ENCODE peak calls at places on chromosomes 11 and 22, in eight cellular contexts. One of them, this sample, is unnamed.

GRCh38 chr11:79342236-79342635 is 98.6 kb downstream of the TENM4 start:
- DNase-seq in Caco-2: no peak
- DNase-seq in fibroblast of lung: no peak
- DNase-seq in naive thymus-derived CD4-positive, alpha-beta T cell: no peak
- DNase-seq in heart right ventricle: no peak
- DNase-seq in stomach: no peak
- DNase-seq in GM12864: no peak
- DNase-seq in transverse colon: no peak
- DNase-seq in this sample: no peak

GRCh38 chr11:44190883-44191230 is 95.4 kb downstream of the EXT2 start:
- DNase-seq in Caco-2: no peak
- DNase-seq in fibroblast of lung: no peak
- DNase-seq in naive thymus-derived CD4-positive, alpha-beta T cell: no peak
- DNase-seq in heart right ventricle: no peak
- DNase-seq in stomach: no peak
- DNase-seq in GM12864: no peak
- DNase-seq in transverse colon: no peak
- DNase-seq in this sample: peak; percentile 47

GRCh38 chr22:36297568-36297967 is 44.6 kb downstream of the APOL1 start:
- DNase-seq in Caco-2: no peak
- DNase-seq in fibroblast of lung: no peak
- DNase-seq in naive thymus-derived CD4-positive, alpha-beta T cell: no peak
- DNase-seq in heart right ventricle: no peak
- DNase-seq in stomach: no peak
- DNase-seq in GM12864: no peak
- DNase-seq in transverse colon: no peak
- DNase-seq in this sample: no peak

GRCh38 chr11:71117311-71117710 is 135.1 kb downstream of the SHANK2 start:
- DNase-seq in Caco-2: peak; percentile 60
- DNase-seq in fibroblast of lung: no peak
- DNase-seq in naive thymus-derived CD4-positive, alpha-beta T cell: no peak
- DNase-seq in heart right ventricle: no peak
- DNase-seq in stomach: no peak
- DNase-seq in GM12864: no peak
- DNase-seq in transverse colon: no peak
- DNase-seq in this sample: no peak

GRCh38 chr11:15818132-15818842 is 538.1 kb downstream of the SOX6 start:
- DNase-seq in Caco-2: no peak
- DNase-seq in fibroblast of lung: peak; percentile 42
- DNase-seq in naive thymus-derived CD4-positive, alpha-beta T cell: no peak
- DNase-seq in heart right ventricle: peak; percentile 30
- DNase-seq in stomach: no peak
- DNase-seq in GM12864: no peak
- DNase-seq in transverse colon: peak; percentile 41
- DNase-seq in this sample: no peak

GRCh38 chr11:48007677-48008076 is 27.3 kb downstream of the PTPRJ start:
- DNase-seq in Caco-2: no peak
- DNase-seq in fibroblast of lung: no peak
- DNase-seq in naive thymus-derived CD4-positive, alpha-beta T cell: no peak
- DNase-seq in heart right ventricle: no peak
- DNase-seq in stomach: no peak
- DNase-seq in GM12864: no peak
- DNase-seq in transverse colon: no peak
- DNase-seq in this sample: no peak

GRCh38 chr22:23716811-23717801 is 26.3 kb downstream of the RGL4 start:
- DNase-seq in Caco-2: peak; percentile 89
- DNase-seq in fibroblast of lung: peak; percentile 86
- DNase-seq in naive thymus-derived CD4-positive, alpha-beta T cell: peak; percentile 78
- DNase-seq in heart right ventricle: peak; percentile 85
- DNase-seq in stomach: peak; percentile 87
- DNase-seq in GM12864: peak; percentile 64
- DNase-seq in transverse colon: peak; percentile 88
- DNase-seq in this sample: peak; percentile 88

GRCh38 chr22:19986410-19987341 is 29.9 kb downstream of the ARVCF start:
- DNase-seq in Caco-2: peak; percentile 80
- DNase-seq in fibroblast of lung: peak; percentile 66
- DNase-seq in naive thymus-derived CD4-positive, alpha-beta T cell: peak; percentile 44
- DNase-seq in heart right ventricle: peak; percentile 77
- DNase-seq in stomach: peak; percentile 79
- DNase-seq in GM12864: no peak
- DNase-seq in transverse colon: peak; percentile 83
- DNase-seq in this sample: peak; percentile 70

GRCh38 chr11:132300283-132300682 is 929.9 kb downstream of the NTM start:
- DNase-seq in Caco-2: peak; percentile 27
- DNase-seq in fibroblast of lung: no peak
- DNase-seq in naive thymus-derived CD4-positive, alpha-beta T cell: no peak
- DNase-seq in heart right ventricle: no peak
- DNase-seq in stomach: no peak
- DNase-seq in GM12864: peak; percentile 15
- DNase-seq in transverse colon: no peak
- DNase-seq in this sample: peak; percentile 52

GRCh38 chr11:14425621-14426020 is 66.6 kb upstream of the RRAS2 start:
- DNase-seq in Caco-2: no peak
- DNase-seq in fibroblast of lung: no peak
- DNase-seq in naive thymus-derived CD4-positive, alpha-beta T cell: no peak
- DNase-seq in heart right ventricle: no peak
- DNase-seq in stomach: no peak
- DNase-seq in GM12864: no peak
- DNase-seq in transverse colon: no peak
- DNase-seq in this sample: no peak

GRCh38 chr22:36873614-36874308 is 13.0 kb downstream of the NCF4 start:
- DNase-seq in Caco-2: peak; percentile 53
- DNase-seq in fibroblast of lung: peak; percentile 49
- DNase-seq in naive thymus-derived CD4-positive, alpha-beta T cell: no peak
- DNase-seq in heart right ventricle: peak; percentile 43
- DNase-seq in stomach: peak; percentile 62
- DNase-seq in GM12864: peak; percentile 60
- DNase-seq in transverse colon: peak; percentile 57
- DNase-seq in this sample: peak; percentile 78

GRCh38 chr22:32354360-32355351 is 3.0 kb upstream of the RFPL3 start:
- DNase-seq in Caco-2: no peak
- DNase-seq in fibroblast of lung: peak; percentile 31
- DNase-seq in naive thymus-derived CD4-positive, alpha-beta T cell: no peak
- DNase-seq in heart right ventricle: no peak
- DNase-seq in stomach: no peak
- DNase-seq in GM12864: no peak
- DNase-seq in transverse colon: no peak
- DNase-seq in this sample: peak; percentile 29

GRCh38 chr11:76695133-76695532 is 24.6 kb upstream of the LRRC32 start:
- DNase-seq in Caco-2: peak; percentile 46
- DNase-seq in fibroblast of lung: no peak
- DNase-seq in naive thymus-derived CD4-positive, alpha-beta T cell: no peak
- DNase-seq in heart right ventricle: no peak
- DNase-seq in stomach: no peak
- DNase-seq in GM12864: no peak
- DNase-seq in transverse colon: no peak
- DNase-seq in this sample: no peak

GRCh38 chr22:37511368-37512104 is 7.7 kb downstream of the CARD10 start:
- DNase-seq in Caco-2: no peak
- DNase-seq in fibroblast of lung: peak; percentile 45
- DNase-seq in naive thymus-derived CD4-positive, alpha-beta T cell: no peak
- DNase-seq in heart right ventricle: no peak
- DNase-seq in stomach: no peak
- DNase-seq in GM12864: no peak
- DNase-seq in transverse colon: no peak
- DNase-seq in this sample: no peak

GRCh38 chr11:11035331-11035730 is 177.5 kb upstream of the ZBED5 start:
- DNase-seq in Caco-2: no peak
- DNase-seq in fibroblast of lung: no peak
- DNase-seq in naive thymus-derived CD4-positive, alpha-beta T cell: no peak
- DNase-seq in heart right ventricle: no peak
- DNase-seq in stomach: no peak
- DNase-seq in GM12864: no peak
- DNase-seq in transverse colon: no peak
- DNase-seq in this sample: peak; percentile 61

GRCh38 chr11:84902445-84902844 is 724.7 kb downstream of the DLG2 start:
- DNase-seq in Caco-2: no peak
- DNase-seq in fibroblast of lung: no peak
- DNase-seq in naive thymus-derived CD4-positive, alpha-beta T cell: no peak
- DNase-seq in heart right ventricle: peak; percentile 40
- DNase-seq in stomach: no peak
- DNase-seq in GM12864: no peak
- DNase-seq in transverse colon: no peak
- DNase-seq in this sample: no peak

GRCh38 chr22:18990355-18991137 is 54.5 kb upstream of the PRODH start:
- DNase-seq in Caco-2: no peak
- DNase-seq in fibroblast of lung: no peak
- DNase-seq in naive thymus-derived CD4-positive, alpha-beta T cell: no peak
- DNase-seq in heart right ventricle: no peak
- DNase-seq in stomach: no peak
- DNase-seq in GM12864: no peak
- DNase-seq in transverse colon: no peak
- DNase-seq in this sample: no peak

GRCh38 chr11:1060885-1061616 is 13.6 kb upstream of the MUC2 start:
- DNase-seq in Caco-2: no peak
- DNase-seq in fibroblast of lung: peak; percentile 82
- DNase-seq in naive thymus-derived CD4-positive, alpha-beta T cell: no peak
- DNase-seq in heart right ventricle: peak; percentile 23
- DNase-seq in stomach: peak; percentile 77
- DNase-seq in GM12864: no peak
- DNase-seq in transverse colon: peak; percentile 92
- DNase-seq in this sample: peak; percentile 19

GRCh38 chr11:70596091-70596490 is 197.8 kb downstream of the CTTN start:
- DNase-seq in Caco-2: no peak
- DNase-seq in fibroblast of lung: no peak
- DNase-seq in naive thymus-derived CD4-positive, alpha-beta T cell: no peak
- DNase-seq in heart right ventricle: no peak
- DNase-seq in stomach: no peak
- DNase-seq in GM12864: no peak
- DNase-seq in transverse colon: no peak
- DNase-seq in this sample: no peak

GRCh38 chr11:69889400-69890372 is 70.5 kb upstream of the FGF3 start:
- DNase-seq in Caco-2: no peak
- DNase-seq in fibroblast of lung: no peak
- DNase-seq in naive thymus-derived CD4-positive, alpha-beta T cell: no peak
- DNase-seq in heart right ventricle: no peak
- DNase-seq in stomach: no peak
- DNase-seq in GM12864: no peak
- DNase-seq in transverse colon: no peak
- DNase-seq in this sample: no peak

GRCh38 chr11:35352107-35352888 is 67.1 kb downstream of the SLC1A2 start:
- DNase-seq in Caco-2: no peak
- DNase-seq in fibroblast of lung: peak; percentile 84
- DNase-seq in naive thymus-derived CD4-positive, alpha-beta T cell: no peak
- DNase-seq in heart right ventricle: peak; percentile 54
- DNase-seq in stomach: peak; percentile 53
- DNase-seq in GM12864: no peak
- DNase-seq in transverse colon: no peak
- DNase-seq in this sample: peak; percentile 51

GRCh38 chr22:46049726-46050450 is 72.9 kb upstream of the WNT7B start:
- DNase-seq in Caco-2: no peak
- DNase-seq in fibroblast of lung: no peak
- DNase-seq in naive thymus-derived CD4-positive, alpha-beta T cell: no peak
- DNase-seq in heart right ventricle: no peak
- DNase-seq in stomach: peak; percentile 24
- DNase-seq in GM12864: no peak
- DNase-seq in transverse colon: peak; percentile 6
- DNase-seq in this sample: no peak

GRCh38 chr11:60900673-60901404 is 5.5 kb downstream of the PRPF19 start:
- DNase-seq in Caco-2: no peak
- DNase-seq in fibroblast of lung: no peak
- DNase-seq in naive thymus-derived CD4-positive, alpha-beta T cell: no peak
- DNase-seq in heart right ventricle: no peak
- DNase-seq in stomach: no peak
- DNase-seq in GM12864: no peak
- DNase-seq in transverse colon: no peak
- DNase-seq in this sample: no peak

DNA sequence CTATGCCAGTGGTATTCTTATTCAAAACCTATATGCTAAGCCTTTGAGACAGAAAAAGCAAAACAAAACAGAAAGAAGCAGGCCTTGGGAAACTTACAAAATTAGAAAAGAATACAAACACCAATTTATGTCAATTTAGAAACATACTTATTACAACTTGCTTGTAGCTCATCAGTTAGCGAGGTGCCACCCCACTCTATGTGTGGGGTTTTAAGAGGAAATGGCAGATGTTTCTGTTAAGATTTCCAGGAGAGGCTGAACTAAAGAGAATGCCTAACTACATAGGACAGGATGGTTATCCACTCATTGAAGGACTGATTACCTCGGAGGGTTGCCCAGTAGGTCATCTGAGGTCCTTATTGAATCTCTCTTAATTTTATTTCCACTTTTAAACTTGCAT is 302.0 kb downstream of the ETS1 start:
- DNase-seq in Caco-2: no peak
- DNase-seq in fibroblast of lung: no peak
- DNase-seq in naive thymus-derived CD4-positive, alpha-beta T cell: no peak
- DNase-seq in heart right ventricle: no peak
- DNase-seq in stomach: no peak
- DNase-seq in GM12864: no peak
- DNase-seq in transverse colon: no peak
- DNase-seq in this sample: no peak
- H3K4me3 ChIP-seq in Caco-2: no peak overlapping the region
- H3K4me3 ChIP-seq in fibroblast of lung: no peak overlapping the region
- H3K4me3 ChIP-seq in naive thymus-derived CD4-positive, alpha-beta T cell: peak overlapping the region; percentile 5
- H3K4me3 ChIP-seq in heart right ventricle: no peak overlapping the region
- H3K4me3 ChIP-seq in stomach: no peak overlapping the region
- H3K4me3 ChIP-seq in GM12864: no peak overlapping the region
- H3K4me3 ChIP-seq in transverse colon: no peak overlapping the region
- H3K4me3 ChIP-seq in this sample: no peak overlapping the region

DNA sequence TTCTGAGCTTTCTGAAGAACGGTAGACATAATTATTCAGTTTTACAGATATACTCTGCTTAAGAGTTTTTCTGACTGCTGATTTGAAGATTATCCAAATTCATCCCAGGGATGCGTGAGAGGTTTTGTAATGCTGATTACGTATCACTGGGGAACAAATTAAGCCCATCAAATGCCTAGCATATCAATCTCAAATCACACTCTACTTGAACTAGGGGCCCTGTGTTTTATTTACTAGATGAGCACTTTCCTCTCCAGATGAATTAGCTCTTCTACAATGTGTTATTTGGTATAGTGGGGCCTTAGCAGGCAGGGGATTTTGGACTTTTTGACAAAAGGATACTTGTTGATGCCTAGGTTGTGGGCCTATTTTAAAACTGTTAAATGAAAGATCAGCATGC is 177.9 kb downstream of the JRKL start:
- DNase-seq in Caco-2: no peak
- DNase-seq in fibroblast of lung: no peak
- DNase-seq in naive thymus-derived CD4-positive, alpha-beta T cell: no peak
- DNase-seq in heart right ventricle: no peak
- DNase-seq in stomach: no peak
- DNase-seq in GM12864: no peak
- DNase-seq in transverse colon: no peak
- DNase-seq in this sample: peak; percentile 1
- H3K4me3 ChIP-seq in Caco-2: no peak overlapping the region
- H3K4me3 ChIP-seq in fibroblast of lung: peak overlapping the region; percentile 44
- H3K4me3 ChIP-seq in naive thymus-derived CD4-positive, alpha-beta T cell: no peak overlapping the region
- H3K4me3 ChIP-seq in heart right ventricle: no peak overlapping the region
- H3K4me3 ChIP-seq in stomach: no peak overlapping the region
- H3K4me3 ChIP-seq in GM12864: no peak overlapping the region
- H3K4me3 ChIP-seq in transverse colon: no peak overlapping the region
- H3K4me3 ChIP-seq in this sample: no peak overlapping the region

GRCh38 chr22:22605074-22605404 is 39.4 kb upstream of the GGTLC2 start:
- DNase-seq in Caco-2: no peak
- DNase-seq in fibroblast of lung: no peak
- DNase-seq in naive thymus-derived CD4-positive, alpha-beta T cell: no peak
- DNase-seq in heart right ventricle: no peak
- DNase-seq in stomach: no peak
- DNase-seq in GM12864: peak; percentile 22
- DNase-seq in transverse colon: no peak
- DNase-seq in this sample: no peak
- H3K4me3 ChIP-seq in Caco-2: no peak overlapping the region
- H3K4me3 ChIP-seq in fibroblast of lung: no peak overlapping the region
- H3K4me3 ChIP-seq in naive thymus-derived CD4-positive, alpha-beta T cell: no peak overlapping the region
- H3K4me3 ChIP-seq in heart right ventricle: no peak overlapping the region
- H3K4me3 ChIP-seq in stomach: no peak overlapping the region
- H3K4me3 ChIP-seq in GM12864: no peak overlapping the region
- H3K4me3 ChIP-seq in transverse colon: no peak overlapping the region
- H3K4me3 ChIP-seq in this sample: no peak overlapping the region

GRCh38 chr11:65426839-65427690 is 4.5 kb downstream of the NEAT1 start:
- DNase-seq in Caco-2: no peak
- DNase-seq in fibroblast of lung: peak; percentile 83
- DNase-seq in naive thymus-derived CD4-positive, alpha-beta T cell: peak; percentile 16
- DNase-seq in heart right ventricle: no peak
- DNase-seq in stomach: peak; percentile 75
- DNase-seq in GM12864: no peak
- DNase-seq in transverse colon: peak; percentile 82
- DNase-seq in this sample: peak; percentile 86
- H3K4me3 ChIP-seq in Caco-2: no peak overlapping the region
- H3K4me3 ChIP-seq in fibroblast of lung: peak overlapping the region; percentile 81
- H3K4me3 ChIP-seq in naive thymus-derived CD4-positive, alpha-beta T cell: peak overlapping the region; percentile 74
- H3K4me3 ChIP-seq in heart right ventricle: peak overlapping the region; percentile 91
- H3K4me3 ChIP-seq in stomach: peak overlapping the region; percentile 82
- H3K4me3 ChIP-seq in GM12864: peak overlapping the region; percentile 97
- H3K4me3 ChIP-seq in transverse colon: peak overlapping the region; percentile 81
- H3K4me3 ChIP-seq in this sample: peak overlapping the region; percentile 77